ENCODE peak calls at places on chromosomes 16 and 17, in six cellular contexts. D, G, E, A, Q and B are unnamed samples.

GRCh38 chr17:72199256-72199655 is 78.4 kb downstream of the SOX9 start:
- DNase-seq in G (no peak), E (no peak), Q (no peak), A (no peak), D (no peak), B (no peak)

GRCh38 chr16:15493416-15494181 is 59.2 kb downstream of the BMERB1 start:
- DNase-seq in D (no peak), A (peak; percentile 93), Q (peak; percentile 27), E (no peak), G (no peak), B (no peak)

GRCh38 chr17:68101992-68102758 is 66.6 kb downstream of the KPNA2 start:
- DNase-seq in E (no peak), G (peak; percentile 16), A (peak; percentile 6), D (peak; percentile 49), Q (peak; percentile 71), B (peak; percentile 21)

GRCh38 chr16:68257251-68257905 is 6.9 kb upstream of the SLC7A6 start:
- DNase-seq in Q (peak; percentile 77), G (no peak), D (no peak), E (peak; percentile 52), A (no peak), B (no peak)

GRCh38 chr16:20102021-20102420 is 28.3 kb upstream of the GPR139 start:
- DNase-seq in D (no peak), E (no peak), Q (no peak), A (no peak), G (no peak), B (no peak)

GRCh38 chr17:81142301-81143199 is 22.8 kb upstream of the PVALEF start:
- DNase-seq in A (peak; percentile 79), E (peak; percentile 66), D (peak; percentile 84), G (peak; percentile 66), Q (peak; percentile 91), B (peak; percentile 79)

GRCh38 chr17:81713556-81714411 is 1.7 kb downstream of the SLC25A10 start:
- DNase-seq in G (no peak), D (peak; percentile 46), E (peak; percentile 19), Q (peak; percentile 78), A (no peak), B (no peak)

GRCh38 chr17:32732900-32733299 is 144.0 kb downstream of the MYO1D start:
- DNase-seq in A (no peak), D (no peak), Q (no peak), G (no peak), E (no peak), B (no peak)

GRCh38 chr16:12403746-12404658 is 399.7 kb downstream of the CPPED1 start:
- DNase-seq in E (no peak), G (no peak), Q (no peak), D (no peak), A (no peak), B (no peak)

GRCh38 chr17:81422776-81423697 is 27.8 kb downstream of the BAHCC1 start:
- DNase-seq in A (peak; percentile 96), E (no peak), D (peak; percentile 87), G (peak; percentile 69), Q (no peak), B (peak; percentile 96)

GRCh38 chr17:1511290-1511689 is 5.1 kb downstream of the INPP5K start:
- DNase-seq in G (peak; percentile 52), D (no peak), A (peak; percentile 52), Q (no peak), E (no peak), B (peak; percentile 56)

GRCh38 chr16:48408688-48409087 is 23.5 kb upstream of the SIAH1 start:
- DNase-seq in A (peak; percentile 45), D (no peak), E (no peak), Q (no peak), G (no peak), B (peak; percentile 41)

GRCh38 chr17:76238847-76239537 is 1.3 kb downstream of the RNF157 start:
- DNase-seq in G (no peak), E (no peak), Q (no peak), A (no peak), D (no peak), B (no peak)

GRCh38 chr16:13036600-13036999 is 135.2 kb downstream of the SHISA9 start:
- DNase-seq in G (peak; percentile 9), E (no peak), A (peak; percentile 25), D (no peak), Q (no peak), B (peak; percentile 67)

GRCh38 chr17:27947005-27947406 is 53.8 kb upstream of the LYRM9 start:
- DNase-seq in E (no peak), G (no peak), Q (no peak), D (no peak), A (no peak), B (no peak)

GRCh38 chr17:33639103-33639991 is 346.3 kb upstream of the ASIC2 start:
- DNase-seq in E (no peak), Q (no peak), A (no peak), G (no peak), D (no peak), B (no peak)

DNA sequence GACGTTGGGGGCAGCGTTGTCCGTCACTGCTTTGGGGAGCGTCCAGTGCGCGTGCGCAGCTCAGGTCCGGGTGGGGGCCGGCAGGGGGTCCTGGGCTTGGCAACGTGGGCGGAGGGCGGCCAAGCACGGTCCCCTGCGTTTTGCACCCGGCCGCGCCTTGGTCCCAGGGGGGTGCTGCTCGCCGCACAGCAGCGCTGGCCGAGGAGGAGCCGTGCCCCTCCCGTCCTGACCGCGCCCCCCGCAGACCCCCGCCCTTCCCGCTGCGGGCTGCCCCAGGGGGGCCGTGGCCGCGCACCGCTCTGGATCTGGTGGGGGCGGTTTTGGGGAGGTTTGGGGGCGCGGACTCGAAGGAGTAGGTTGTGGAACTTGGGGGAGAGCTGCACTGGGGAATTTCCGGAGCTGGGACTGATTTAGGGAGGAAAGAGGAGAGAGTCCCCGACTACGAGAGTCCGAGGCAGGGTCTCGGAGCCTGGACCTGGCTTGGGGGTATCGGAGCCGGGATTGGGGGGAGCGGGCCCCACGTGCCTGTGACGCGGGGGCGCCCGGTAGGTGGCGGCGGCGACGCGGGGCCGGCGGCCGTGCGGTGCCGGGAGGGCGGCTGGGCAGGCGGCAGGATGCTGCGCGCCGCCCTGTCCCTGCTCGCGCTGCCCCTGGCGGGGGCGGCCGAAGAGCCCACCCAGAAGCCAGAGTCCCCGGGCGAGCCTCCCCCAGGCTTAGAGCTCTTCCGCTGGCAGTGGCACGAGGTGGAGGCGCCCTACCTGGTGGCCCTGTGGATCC is at the start of gene SLC9A5:
- DNase-seq in E (peak; percentile 69), A (no peak), D (peak; percentile 65), Q (no peak), G (no peak), B (no peak)
- TF ChIP-seq CTCF in E (no peak), A (no peak), D (no peak), Q (no peak), G (peak; percentile 40), B (no peak)

GRCh38 chr16:29316673-29317237 is 89.8 kb downstream of the NPIPB11 start:
- DNase-seq in G (no peak), E (no peak), Q (no peak), D (peak; percentile 41), A (no peak), B (no peak)

GRCh38 chr16:29317269-29317668 is 89.2 kb downstream of the NPIPB11 start:
- DNase-seq in E (no peak), G (no peak), D (peak; percentile 34), Q (no peak), A (no peak), B (no peak)

GRCh38 chr16:29315916-29316517 is 90.5 kb downstream of the NPIPB11 start:
- DNase-seq in G (no peak), E (no peak), D (peak; percentile 34), Q (no peak), A (no peak), B (no peak)

GRCh38 chr16:29319726-29320125 is 86.8 kb downstream of the NPIPB11 start:
- DNase-seq in E (no peak), G (no peak), D (no peak), Q (no peak), A (no peak), B (no peak)

DNA sequence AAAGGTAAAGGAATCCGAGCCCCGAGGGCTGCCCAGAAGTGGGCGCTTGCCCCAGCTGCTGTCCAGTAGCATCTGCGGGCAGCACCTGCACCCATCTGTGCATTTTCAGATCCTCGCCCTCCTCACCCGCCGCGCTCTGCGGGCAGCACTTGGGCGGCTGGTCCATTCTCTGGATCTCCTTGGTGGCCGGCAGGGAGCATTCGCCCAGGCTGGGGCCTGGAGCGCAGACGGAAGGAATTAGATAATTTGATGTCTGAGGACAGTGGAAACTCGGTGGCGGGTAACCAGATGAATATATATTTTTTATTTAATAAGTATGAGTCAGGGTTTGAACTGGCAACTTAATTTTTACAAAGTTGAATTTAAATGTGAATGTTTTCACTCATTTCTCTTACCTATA is 88.5 kb downstream of the NPIPB11 start:
- DNase-seq in Q (peak; percentile 54), E (no peak), G (no peak), D (peak; percentile 40), A (no peak), B (no peak)
- TF ChIP-seq CTCF in Q (no peak), E (no peak), G (no peak), D (no peak), A (no peak), B (no peak)

GRCh38 chr17:66775881-66776400 is 59.0 kb upstream of the CACNG5 start:
- DNase-seq in Q (no peak), A (no peak), D (no peak), E (no peak), G (no peak), B (no peak)

GRCh38 chr17:66775262-66775661 is 59.7 kb upstream of the CACNG5 start:
- DNase-seq in G (no peak), Q (no peak), E (no peak), A (no peak), D (no peak), B (no peak)

GRCh38 chr17:66777689-66778225 is 57.2 kb upstream of the CACNG5 start:
- DNase-seq in D (no peak), G (no peak), Q (no peak), E (no peak), A (peak; percentile 22), B (no peak)

GRCh38 chr17:66778531-66778930 is 56.4 kb upstream of the CACNG5 start:
- DNase-seq in G (no peak), D (no peak), A (no peak), E (no peak), Q (no peak), B (no peak)

GRCh38 chr17:66776999-66777688 is 57.8 kb upstream of the CACNG5 start:
- DNase-seq in A (no peak), Q (no peak), D (no peak), E (no peak), G (no peak), B (no peak)
- TF ChIP-seq CTCF in A (no peak), Q (no peak), D (no peak), E (no peak), G (no peak), B (no peak)

DNA sequence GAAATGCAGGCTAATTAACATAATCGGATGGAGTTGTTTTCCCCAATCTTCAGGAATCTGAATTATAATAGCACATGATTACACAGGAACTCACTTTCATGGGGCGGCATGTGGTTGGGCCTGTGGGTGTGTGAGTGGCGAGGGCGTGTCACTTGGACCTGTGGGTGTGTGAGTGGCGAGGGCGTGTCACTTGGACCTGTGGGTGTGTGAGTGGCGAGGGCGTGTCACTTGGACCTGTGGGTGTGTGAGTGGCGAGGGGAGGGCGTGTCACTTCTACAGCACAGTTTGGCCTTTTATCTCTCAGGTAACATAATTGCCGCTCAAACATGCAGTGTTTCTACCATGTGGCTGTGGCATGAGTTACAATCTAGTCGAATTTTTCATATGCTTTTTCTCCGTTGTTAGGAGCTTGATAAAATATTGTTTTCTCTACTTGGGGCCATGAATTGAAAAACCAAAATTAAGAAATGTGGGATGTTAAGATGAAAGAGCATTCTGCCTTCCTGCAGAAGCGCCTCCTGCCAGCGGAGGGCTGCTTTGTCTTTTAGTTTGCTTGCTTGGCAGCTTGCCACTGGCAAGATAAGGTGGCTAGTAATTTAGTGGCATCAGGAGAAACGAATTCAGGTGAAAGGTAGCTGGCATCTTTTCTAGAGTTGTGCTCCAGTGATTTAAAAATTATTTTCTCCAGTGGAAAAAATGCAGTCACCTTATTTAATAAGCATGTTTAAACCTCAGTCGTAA is 36.2 kb downstream of the USP10 start:
- DNase-seq in G (peak; percentile 44), D (no peak), Q (peak; percentile 84), E (no peak), A (no peak), B (peak; percentile 36)
- TF ChIP-seq CTCF in G (no peak), D (no peak), Q (no peak), E (no peak), A (no peak), B (no peak)